ENCODE peak calls at places on chromosome 9, in nine cellular contexts. R is AG09309, J is OCI-LY7, B is tibial artery, M is Caco-2, D is neural crest cell, W is fibroblast of lung, V is A549, C is lower lobe of right lung. O is an unnamed sample.

GRCh38 chr9:113516840-113517577 is 53.5 kb downstream of the RGS3 start:
- DNase-seq in M (no peak), C (no peak), R (no peak), J (peak), D (no peak), B (no peak), W (peak), V (no peak), O (no peak)

GRCh38 chr9:89776795-89777194 is 172.0 kb downstream of the GADD45G start:
- DNase-seq in R (no peak), B (no peak), C (no peak), D (no peak), W (no peak), J (no peak), M (no peak), V (no peak), O (no peak)

GRCh38 chr9:91119147-91119546 is 242.6 kb downstream of the AUH start:
- DNase-seq in C (no peak), W (peak), R (no peak), J (no peak), D (no peak), M (no peak), B (no peak), V (no peak), O (no peak)

GRCh38 chr9:106420511-106420944 is 442.4 kb upstream of the ZNF462 start:
- DNase-seq in D (no peak), V (no peak), B (no peak), C (no peak), M (no peak), J (no peak), R (no peak), W (peak), O (no peak)

GRCh38 chr9:92965759-92966517 is 18.6 kb downstream of the FGD3 start:
- DNase-seq in R (no peak), W (no peak), C (no peak), V (no peak), D (no peak), M (no peak), J (no peak), B (no peak), O (no peak)

GRCh38 chr9:114919611-114920010 is 10.8 kb downstream of the TNFSF8 start:
- DNase-seq in W (peak), V (no peak), C (no peak), D (no peak), J (no peak), B (no peak), R (no peak), M (no peak), O (no peak)

GRCh38 chr9:85742630-85742928 is 825 bp upstream of the AGTPBP1 start:
- DNase-seq in B (no peak), W (peak), C (no peak), D (no peak), R (peak), J (no peak), M (no peak), V (no peak), O (no peak)

GRCh38 chr9:133953621-133953975 is 38.5 kb downstream of the VAV2 start:
- DNase-seq in B (no peak), W (no peak), C (peak), M (no peak), V (no peak), D (no peak), J (no peak), R (no peak), O (no peak)

GRCh38 chr9:101148344-101148743 is 119.8 kb downstream of the PLPPR1 start:
- DNase-seq in D (no peak), W (no peak), J (no peak), B (no peak), R (no peak), V (no peak), M (no peak), C (no peak), O (no peak)

GRCh38 chr9:112623198-112623597 is 94.7 kb downstream of the INIP start:
- DNase-seq in D (no peak), V (no peak), W (no peak), C (no peak), J (no peak), M (no peak), R (no peak), B (no peak), O (no peak)

GRCh38 chr9:118575341-118576070 is 793.7 kb downstream of the BRINP1 start:
- DNase-seq in B (no peak), C (no peak), J (no peak), W (peak), M (no peak), V (no peak), D (no peak), R (no peak), O (no peak)

GRCh38 chr9:16726023-16726422 is 144.4 kb downstream of the BNC2 start:
- DNase-seq in D (no peak), M (no peak), J (no peak), W (peak), B (no peak), R (no peak), C (no peak), V (no peak), O (no peak)

GRCh38 chr9:93096131-93096802 is at the start of gene CARD19:
- DNase-seq in J (peak), W (peak), M (no peak), R (no peak), V (peak), B (peak), D (no peak), C (peak), O (no peak)

GRCh38 chr9:137045294-137046093 is 483 bp downstream of the NPDC1 start:
- DNase-seq in D (no peak), R (no peak), B (no peak), C (no peak), V (no peak), J (no peak), M (no peak), W (peak), O (no peak)

GRCh38 chr9:69609156-69609555 is 63.0 kb downstream of the APBA1 start:
- DNase-seq in M (no peak), D (no peak), J (no peak), W (no peak), B (no peak), V (no peak), C (no peak), R (no peak), O (no peak)

GRCh38 chr9:120284796-120285195 is 295.2 kb downstream of the CDK5RAP2 start:
- DNase-seq in R (no peak), M (no peak), B (no peak), V (no peak), J (no peak), C (no peak), W (peak), D (no peak), O (no peak)

GRCh38 chr9:32986971-32987370 is 14.5 kb downstream of the APTX start:
- DNase-seq in D (no peak), W (peak), B (no peak), J (no peak), V (no peak), M (no peak), R (no peak), C (no peak), O (no peak)

GRCh38 chr9:5894237-5894959 is 3.7 kb downstream of the MLANA start:
- DNase-seq in J (no peak), R (no peak), C (no peak), V (no peak), D (no peak), M (no peak), W (no peak), B (no peak), O (no peak)

GRCh38 chr9:126704157-126704941 is 90.6 kb downstream of the LMX1B start:
- DNase-seq in M (peak), B (no peak), C (peak), W (peak), J (no peak), R (no peak), V (peak), D (no peak), O (peak)

GRCh38 chr9:129897263-129897662 is 62.0 kb downstream of the USP20 start:
- DNase-seq in D (no peak), R (no peak), J (no peak), W (no peak), C (no peak), V (no peak), B (peak), M (no peak), O (no peak)

GRCh38 chr9:129899620-129900019 is 64.4 kb downstream of the USP20 start:
- DNase-seq in C (no peak), D (no peak), R (no peak), J (no peak), W (no peak), M (no peak), B (no peak), V (no peak), O (no peak)

GRCh38 chr9:129895376-129896268 is 60.4 kb downstream of the USP20 start:
- DNase-seq in V (no peak), C (no peak), R (no peak), D (no peak), J (no peak), B (no peak), M (no peak), W (no peak), O (no peak)

GRCh38 chr9:129900263-129901041 is 65.2 kb downstream of the USP20 start:
- DNase-seq in D (no peak), W (no peak), J (no peak), C (no peak), B (no peak), M (no peak), R (no peak), V (no peak), O (no peak)

DNA sequence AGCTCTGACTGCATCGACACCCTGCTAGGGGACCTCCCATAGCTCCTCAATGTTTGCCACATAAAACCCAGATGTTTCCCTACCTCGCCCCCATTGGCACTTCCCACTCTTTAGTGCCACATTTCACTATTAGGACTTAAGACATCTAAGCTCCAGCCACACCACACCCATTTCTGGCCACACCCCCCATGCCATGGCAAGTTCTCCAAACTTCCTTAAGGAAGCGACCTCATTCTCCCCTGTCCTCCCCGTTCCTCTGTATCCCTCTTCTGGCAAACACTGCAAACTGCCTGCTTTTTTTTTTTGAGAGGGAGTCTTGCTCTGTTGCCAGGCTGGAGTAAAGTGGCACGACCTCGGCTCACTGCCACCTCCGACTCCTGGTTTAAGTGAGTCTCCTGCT is 62.9 kb downstream of the USP20 start:
- DNase-seq in V (peak), J (no peak), C (no peak), R (no peak), B (peak), W (peak), M (no peak), D (no peak), O (no peak)
- TF ChIP-seq CTCF in V (no peak), J (no peak), C (no peak), R (no peak), B (no peak), W (no peak), M (no peak), D (no peak), O (no peak)

DNA sequence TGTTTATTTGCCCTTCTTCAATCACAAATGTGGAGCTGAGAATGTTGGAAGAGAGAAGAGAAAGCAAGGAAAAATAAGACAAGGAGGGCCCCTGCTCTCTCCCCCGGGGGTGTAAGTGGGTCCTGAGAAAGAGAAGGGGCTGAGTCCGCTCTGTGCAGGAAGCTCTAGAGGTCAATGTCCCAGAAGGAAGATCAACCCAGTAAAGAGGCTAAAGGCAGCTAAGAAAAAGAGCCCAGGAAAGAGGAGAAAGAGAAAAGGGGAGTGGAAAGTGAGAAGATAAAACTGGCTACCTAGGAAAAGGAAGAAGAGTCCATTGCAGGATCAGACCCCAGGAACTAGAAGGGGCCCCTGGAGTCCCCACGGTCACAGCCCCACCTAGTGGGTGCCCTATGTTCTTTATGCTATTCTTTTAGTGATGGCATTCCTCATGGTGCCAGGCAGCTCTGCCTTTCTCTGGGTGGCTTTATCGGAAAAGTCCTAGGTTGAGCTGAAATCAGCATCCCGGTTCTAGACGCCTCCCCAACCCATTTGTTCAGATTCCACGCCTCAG is 583.4 kb downstream of the ACTL7B start:
- DNase-seq in B (peak), V (peak), J (peak), M (peak), W (peak), C (peak), D (no peak), R (no peak), O (no peak)
- TF ChIP-seq CTCF in B (peak), V (peak), J (peak), M (peak), W (peak), C (peak), D (peak), R (peak), O (peak)

GRCh38 chr9:87535817-87536539 is 38.3 kb downstream of the DAPK1 start:
- DNase-seq in C (no peak), R (no peak), J (peak), B (no peak), M (no peak), V (no peak), D (no peak), W (no peak), O (no peak)

GRCh38 chr9:87531370-87532295 is 34.0 kb downstream of the DAPK1 start:
- DNase-seq in M (no peak), R (no peak), B (no peak), V (no peak), C (no peak), D (no peak), J (no peak), W (no peak), O (no peak)

GRCh38 chr9:87534957-87535356 is 37.3 kb downstream of the DAPK1 start:
- DNase-seq in W (no peak), R (no peak), J (no peak), D (no peak), B (no peak), C (no peak), V (no peak), M (no peak), O (no peak)

GRCh38 chr9:87530716-87531115 is 33.0 kb downstream of the DAPK1 start:
- DNase-seq in R (no peak), W (no peak), B (no peak), C (no peak), V (no peak), D (no peak), M (no peak), J (no peak), O (no peak)

GRCh38 chr9:87533291-87533690 is 35.6 kb downstream of the DAPK1 start:
- DNase-seq in R (no peak), J (peak), M (no peak), B (no peak), W (no peak), D (no peak), V (no peak), C (no peak), O (no peak)
- TF ChIP-seq CTCF in R (no peak), J (peak), M (no peak), B (no peak), W (no peak), D (no peak), V (no peak), C (no peak), O (no peak)

GRCh38 chr9:135797507-135798302 is 95.7 kb downstream of the KCNT1 start:
- DNase-seq in D (peak), M (peak), R (no peak), J (peak), B (no peak), C (no peak), W (peak), V (peak), O (no peak)
- TF ChIP-seq CTCF in D (peak), M (peak), R (peak), J (peak), B (peak), C (peak), W (peak), V (peak), O (peak)

DNA sequence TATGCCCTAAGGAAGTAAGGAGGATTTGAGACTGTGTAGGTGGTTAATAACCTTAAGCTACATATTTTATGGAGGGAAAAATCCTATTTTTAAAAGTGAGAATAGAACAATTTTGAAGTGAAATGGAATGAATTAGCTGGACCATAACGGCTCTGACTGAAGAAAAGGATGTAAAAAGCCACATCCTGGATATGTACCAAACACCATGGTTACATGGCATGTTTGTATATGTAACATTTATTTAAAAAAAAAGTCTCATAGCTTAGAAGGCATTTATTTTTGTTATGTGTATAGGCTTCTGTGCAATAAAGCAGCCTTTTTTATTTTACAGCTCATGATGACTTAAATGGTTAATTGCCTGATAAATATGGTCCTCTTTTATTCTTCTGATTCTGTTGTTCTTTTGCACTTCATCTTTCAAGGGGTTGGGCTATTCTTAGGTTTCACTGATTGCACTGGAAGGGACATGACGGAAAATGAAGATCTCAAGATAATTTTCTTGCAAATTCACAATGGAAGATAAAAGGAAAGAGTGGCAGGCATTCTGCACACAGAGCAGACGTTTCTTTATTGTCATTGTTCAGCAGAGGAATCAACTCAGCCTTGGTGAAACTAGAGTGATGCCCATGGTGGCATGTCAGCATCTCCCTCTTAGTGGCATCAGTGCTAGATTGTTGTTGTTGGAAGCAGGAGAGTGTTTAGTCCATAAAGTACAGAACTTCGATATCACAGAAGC is 63.1 kb downstream of the DOCK8 start:
- DNase-seq in V (no peak), B (no peak), R (no peak), J (peak), M (no peak), D (no peak), W (no peak), C (no peak), O (no peak)
- TF ChIP-seq CTCF in V (no peak), B (no peak), R (no peak), J (no peak), M (no peak), D (no peak), W (no peak), C (no peak), O (no peak)

DNA sequence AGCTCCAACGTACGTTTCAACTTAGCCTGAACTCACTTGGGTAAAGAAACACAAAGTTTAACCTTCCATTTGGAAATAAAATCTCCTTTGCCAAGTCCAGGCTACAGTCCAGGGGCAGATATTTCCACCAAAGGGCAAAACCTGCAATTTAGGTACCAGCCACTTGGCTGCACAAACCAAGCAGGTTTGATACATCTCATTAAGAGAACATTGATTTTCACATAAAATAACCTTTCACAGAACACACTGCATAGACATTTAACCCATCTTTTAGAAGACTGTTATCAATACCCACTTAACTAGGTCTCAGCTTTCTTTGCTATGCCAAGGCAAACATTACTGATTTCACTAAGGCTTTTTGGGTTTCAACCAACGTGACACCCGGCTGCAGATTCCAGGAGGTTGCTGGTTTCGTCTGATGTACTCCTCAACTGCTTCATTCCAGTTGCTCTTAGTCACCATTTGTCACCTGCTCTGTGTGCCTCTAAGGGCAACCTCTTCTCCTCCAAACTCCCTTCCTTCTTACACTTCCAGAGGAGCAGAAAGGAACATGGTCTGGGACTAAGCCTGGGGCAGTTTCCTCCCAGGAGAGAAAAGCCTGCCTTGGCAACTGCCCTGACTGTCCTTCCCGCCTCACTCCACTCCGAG is 67.1 kb downstream of the EPB41L4B start:
- DNase-seq in D (no peak), R (no peak), W (peak), B (no peak), J (no peak), C (no peak), M (no peak), V (peak), O (no peak)
- TF ChIP-seq CTCF in D (no peak), R (no peak), W (no peak), B (no peak), J (no peak), C (no peak), M (peak), V (no peak), O (no peak)